ENCODE peak calls at places on chromosomes 7 and 10, in six cellular contexts. One of them, this sample, is unnamed.

GRCh38 chr10:75283150-75284096 is 47.7 kb upstream of the COMTD1 start:
- DNase-seq in left ventricle myocardium inferior: peak; percentile 25
- DNase-seq in ovary: peak; percentile 55
- DNase-seq in mesendoderm: peak; percentile 85
- DNase-seq in NT2/D1: no peak
- DNase-seq in uterus: peak; percentile 67
- DNase-seq in this sample: peak; percentile 59

GRCh38 chr10:43667317-43667731 is 18.6 kb upstream of the ZNF32 start:
- DNase-seq in left ventricle myocardium inferior: no peak
- DNase-seq in ovary: no peak
- DNase-seq in uterus: no peak
- DNase-seq in NT2/D1: no peak
- DNase-seq in mesendoderm: peak; percentile 32
- DNase-seq in this sample: peak; percentile 59

GRCh38 chr7:11170863-11171568 is 197.3 kb downstream of the PHF14 start:
- DNase-seq in uterus: no peak
- DNase-seq in NT2/D1: no peak
- DNase-seq in ovary: no peak
- DNase-seq in left ventricle myocardium inferior: no peak
- DNase-seq in mesendoderm: no peak
- DNase-seq in this sample: no peak

GRCh38 chr7:131370523-131370968 is 42.9 kb downstream of the MKLN1 start:
- DNase-seq in left ventricle myocardium inferior: no peak
- DNase-seq in ovary: no peak
- DNase-seq in uterus: no peak
- DNase-seq in mesendoderm: peak; percentile 99
- DNase-seq in NT2/D1: peak; percentile 16
- DNase-seq in this sample: no peak

GRCh38 chr7:157686285-157686894 is 349.6 kb downstream of the DNAJB6 start:
- DNase-seq in left ventricle myocardium inferior: no peak
- DNase-seq in uterus: no peak
- DNase-seq in mesendoderm: no peak
- DNase-seq in NT2/D1: no peak
- DNase-seq in ovary: no peak
- DNase-seq in this sample: no peak

GRCh38 chr7:129571201-129571600 is 40.3 kb upstream of the NRF1 start:
- DNase-seq in mesendoderm: no peak
- DNase-seq in ovary: no peak
- DNase-seq in uterus: no peak
- DNase-seq in left ventricle myocardium inferior: no peak
- DNase-seq in NT2/D1: no peak
- DNase-seq in this sample: no peak

GRCh38 chr7:86926732-86927131 is 132.7 kb downstream of the ELAPOR2 start:
- DNase-seq in uterus: peak; percentile 22
- DNase-seq in NT2/D1: peak; percentile 36
- DNase-seq in mesendoderm: peak; percentile 69
- DNase-seq in left ventricle myocardium inferior: no peak
- DNase-seq in ovary: no peak
- DNase-seq in this sample: no peak

GRCh38 chr7:139776486-139777303 is 1.1 kb downstream of the HIPK2 start:
- DNase-seq in NT2/D1: no peak
- DNase-seq in left ventricle myocardium inferior: no peak
- DNase-seq in mesendoderm: peak; percentile 47
- DNase-seq in ovary: peak; percentile 31
- DNase-seq in uterus: no peak
- DNase-seq in this sample: no peak

GRCh38 chr7:50470250-50471163 is 20.4 kb upstream of the FIGNL1 start:
- DNase-seq in mesendoderm: no peak
- DNase-seq in NT2/D1: no peak
- DNase-seq in uterus: no peak
- DNase-seq in left ventricle myocardium inferior: no peak
- DNase-seq in ovary: no peak
- DNase-seq in this sample: no peak

GRCh38 chr7:156962145-156962544 is 12.6 kb downstream of the NOM1 start:
- DNase-seq in ovary: no peak
- DNase-seq in left ventricle myocardium inferior: no peak
- DNase-seq in NT2/D1: no peak
- DNase-seq in mesendoderm: no peak
- DNase-seq in uterus: no peak
- DNase-seq in this sample: no peak

GRCh38 chr10:129963831-129964501 is at the start of gene EBF3:
- DNase-seq in mesendoderm: peak; percentile 92
- DNase-seq in ovary: peak; percentile 65
- DNase-seq in uterus: peak; percentile 65
- DNase-seq in NT2/D1: no peak
- DNase-seq in left ventricle myocardium inferior: peak; percentile 90
- DNase-seq in this sample: peak; percentile 87

GRCh38 chr10:107614939-107615665 is 450.6 kb upstream of the SORCS1 start:
- DNase-seq in mesendoderm: no peak
- DNase-seq in ovary: no peak
- DNase-seq in uterus: no peak
- DNase-seq in left ventricle myocardium inferior: no peak
- DNase-seq in NT2/D1: no peak
- DNase-seq in this sample: no peak

GRCh38 chr10:48453451-48454301 is 147.2 kb downstream of the MAPK8 start:
- DNase-seq in uterus: no peak
- DNase-seq in mesendoderm: no peak
- DNase-seq in NT2/D1: no peak
- DNase-seq in left ventricle myocardium inferior: no peak
- DNase-seq in ovary: peak; percentile 18
- DNase-seq in this sample: peak; percentile 54

GRCh38 chr7:154769527-154769926 is 233.4 kb downstream of the PAXIP1 start:
- DNase-seq in mesendoderm: no peak
- DNase-seq in uterus: no peak
- DNase-seq in NT2/D1: no peak
- DNase-seq in ovary: no peak
- DNase-seq in left ventricle myocardium inferior: no peak
- DNase-seq in this sample: no peak

GRCh38 chr7:134710854-134711624 is 64.4 kb downstream of the BPGM start:
- DNase-seq in ovary: no peak
- DNase-seq in mesendoderm: peak; percentile 72
- DNase-seq in NT2/D1: peak; percentile 22
- DNase-seq in left ventricle myocardium inferior: no peak
- DNase-seq in uterus: no peak
- DNase-seq in this sample: no peak

GRCh38 chr10:88120599-88121333 is 257.3 kb downstream of the PTEN start:
- DNase-seq in left ventricle myocardium inferior: no peak
- DNase-seq in ovary: no peak
- DNase-seq in uterus: no peak
- DNase-seq in mesendoderm: peak; percentile 44
- DNase-seq in NT2/D1: no peak
- DNase-seq in this sample: no peak

GRCh38 chr7:95396136-95397032 is at the start of gene PON3:
- DNase-seq in uterus: no peak
- DNase-seq in ovary: peak; percentile 49
- DNase-seq in NT2/D1: no peak
- DNase-seq in left ventricle myocardium inferior: no peak
- DNase-seq in mesendoderm: peak; percentile 16
- DNase-seq in this sample: no peak

GRCh38 chr7:80827238-80827633 is 91.6 kb downstream of the SEMA3C start:
- DNase-seq in ovary: no peak
- DNase-seq in uterus: no peak
- DNase-seq in NT2/D1: no peak
- DNase-seq in left ventricle myocardium inferior: no peak
- DNase-seq in mesendoderm: no peak
- DNase-seq in this sample: no peak

GRCh38 chr10:49508249-49508648 is 30.7 kb downstream of the ERCC6 start:
- DNase-seq in left ventricle myocardium inferior: no peak
- DNase-seq in ovary: no peak
- DNase-seq in uterus: no peak
- DNase-seq in mesendoderm: no peak
- DNase-seq in NT2/D1: no peak
- DNase-seq in this sample: no peak

GRCh38 chr7:129989466-129989865 is 36.7 kb upstream of the UBE2H start:
- DNase-seq in uterus: no peak
- DNase-seq in mesendoderm: no peak
- DNase-seq in NT2/D1: no peak
- DNase-seq in left ventricle myocardium inferior: no peak
- DNase-seq in ovary: no peak
- DNase-seq in this sample: no peak

GRCh38 chr10:86684305-86684704 is 16.0 kb downstream of the LDB3 start:
- DNase-seq in NT2/D1: no peak
- DNase-seq in mesendoderm: peak; percentile 73
- DNase-seq in uterus: peak; percentile 59
- DNase-seq in ovary: peak; percentile 72
- DNase-seq in left ventricle myocardium inferior: peak; percentile 71
- DNase-seq in this sample: no peak

GRCh38 chr10:3415038-3415736 is 242.6 kb upstream of the PITRM1 start:
- DNase-seq in NT2/D1: no peak
- DNase-seq in ovary: no peak
- DNase-seq in uterus: no peak
- DNase-seq in left ventricle myocardium inferior: no peak
- DNase-seq in mesendoderm: no peak
- DNase-seq in this sample: no peak

GRCh38 chr10:49611166-49611814 is 1.2 kb downstream of the SLC18A3 start:
- DNase-seq in NT2/D1: no peak
- DNase-seq in left ventricle myocardium inferior: no peak
- DNase-seq in ovary: no peak
- DNase-seq in mesendoderm: peak; percentile 64
- DNase-seq in uterus: no peak
- DNase-seq in this sample: no peak

GRCh38 chr10:86103391-86104101 is 263.0 kb downstream of the GRID1 start:
- DNase-seq in NT2/D1: no peak
- DNase-seq in ovary: no peak
- DNase-seq in uterus: no peak
- DNase-seq in left ventricle myocardium inferior: no peak
- DNase-seq in mesendoderm: no peak
- DNase-seq in this sample: no peak

GRCh38 chr10:95503526-95503925 is 57.6 kb downstream of the SORBS1 start:
- DNase-seq in NT2/D1: no peak
- DNase-seq in mesendoderm: no peak
- DNase-seq in uterus: no peak
- DNase-seq in left ventricle myocardium inferior: no peak
- DNase-seq in ovary: no peak
- DNase-seq in this sample: no peak
- H3K4me1 ChIP-seq in NT2/D1: no peaks in the 10 kb centered on the region
- H3K4me1 ChIP-seq in mesendoderm: peaks cover 4% of the 10 kb centered on the region
- H3K4me1 ChIP-seq in uterus: no peaks in the 10 kb centered on the region
- H3K4me1 ChIP-seq in left ventricle myocardium inferior: peaks cover 94% of the 10 kb centered on the region
- H3K4me1 ChIP-seq in ovary: peaks cover 6% of the 10 kb centered on the region
- H3K4me1 ChIP-seq in this sample: peaks cover 94% of the 10 kb centered on the region

GRCh38 chr7:28102778-28103177 is 77.8 kb downstream of the JAZF1 start:
- DNase-seq in uterus: peak; percentile 63
- DNase-seq in left ventricle myocardium inferior: no peak
- DNase-seq in mesendoderm: peak; percentile 20
- DNase-seq in ovary: peak; percentile 66
- DNase-seq in NT2/D1: no peak
- DNase-seq in this sample: no peak
- H3K4me3 ChIP-seq in uterus: no peak overlapping the region
- H3K4me3 ChIP-seq in left ventricle myocardium inferior: no peak overlapping the region
- H3K4me3 ChIP-seq in mesendoderm: no peak overlapping the region
- H3K4me3 ChIP-seq in ovary: no peak overlapping the region
- H3K4me3 ChIP-seq in NT2/D1: no peak overlapping the region
- H3K4me3 ChIP-seq in this sample: no peak overlapping the region

GRCh38 chr10:33295851-33296250 is 38.6 kb downstream of the NRP1 start:
- DNase-seq in NT2/D1: no peak
- DNase-seq in mesendoderm: no peak
- DNase-seq in ovary: no peak
- DNase-seq in left ventricle myocardium inferior: no peak
- DNase-seq in uterus: no peak
- DNase-seq in this sample: no peak
- H3K27me3 ChIP-seq in NT2/D1: no peaks in the 10 kb centered on the region
- H3K27me3 ChIP-seq in mesendoderm: no peaks in the 10 kb centered on the region
- H3K27me3 ChIP-seq in ovary: no peaks in the 10 kb centered on the region
- H3K27me3 ChIP-seq in left ventricle myocardium inferior: no peaks in the 10 kb centered on the region
- H3K27me3 ChIP-seq in uterus: no peaks in the 10 kb centered on the region
- H3K27me3 ChIP-seq in this sample: no peaks in the 10 kb centered on the region

GRCh38 chr10:124742418-124743187 is 1.6 kb downstream of the FAM53B start:
- DNase-seq in mesendoderm: peak; percentile 80
- DNase-seq in uterus: no peak
- DNase-seq in NT2/D1: no peak
- DNase-seq in left ventricle myocardium inferior: no peak
- DNase-seq in ovary: no peak
- DNase-seq in this sample: peak; percentile 60

GRCh38 chr10:124744047-124744687 is at the start of gene FAM53B:
- DNase-seq in ovary: peak; percentile 84
- DNase-seq in left ventricle myocardium inferior: peak; percentile 89
- DNase-seq in uterus: peak; percentile 72
- DNase-seq in NT2/D1: no peak
- DNase-seq in mesendoderm: peak; percentile 83
- DNase-seq in this sample: no peak

GRCh38 chr10:124744688-124745055 is 494 bp upstream of the FAM53B start:
- DNase-seq in NT2/D1: no peak
- DNase-seq in uterus: no peak
- DNase-seq in ovary: no peak
- DNase-seq in mesendoderm: peak; percentile 78
- DNase-seq in left ventricle myocardium inferior: no peak
- DNase-seq in this sample: no peak

GRCh38 chr10:124741922-124742417 is 2.2 kb downstream of the FAM53B start:
- DNase-seq in mesendoderm: peak; percentile 47
- DNase-seq in ovary: no peak
- DNase-seq in uterus: peak; percentile 39
- DNase-seq in NT2/D1: no peak
- DNase-seq in left ventricle myocardium inferior: no peak
- DNase-seq in this sample: peak; percentile 57

DNA sequence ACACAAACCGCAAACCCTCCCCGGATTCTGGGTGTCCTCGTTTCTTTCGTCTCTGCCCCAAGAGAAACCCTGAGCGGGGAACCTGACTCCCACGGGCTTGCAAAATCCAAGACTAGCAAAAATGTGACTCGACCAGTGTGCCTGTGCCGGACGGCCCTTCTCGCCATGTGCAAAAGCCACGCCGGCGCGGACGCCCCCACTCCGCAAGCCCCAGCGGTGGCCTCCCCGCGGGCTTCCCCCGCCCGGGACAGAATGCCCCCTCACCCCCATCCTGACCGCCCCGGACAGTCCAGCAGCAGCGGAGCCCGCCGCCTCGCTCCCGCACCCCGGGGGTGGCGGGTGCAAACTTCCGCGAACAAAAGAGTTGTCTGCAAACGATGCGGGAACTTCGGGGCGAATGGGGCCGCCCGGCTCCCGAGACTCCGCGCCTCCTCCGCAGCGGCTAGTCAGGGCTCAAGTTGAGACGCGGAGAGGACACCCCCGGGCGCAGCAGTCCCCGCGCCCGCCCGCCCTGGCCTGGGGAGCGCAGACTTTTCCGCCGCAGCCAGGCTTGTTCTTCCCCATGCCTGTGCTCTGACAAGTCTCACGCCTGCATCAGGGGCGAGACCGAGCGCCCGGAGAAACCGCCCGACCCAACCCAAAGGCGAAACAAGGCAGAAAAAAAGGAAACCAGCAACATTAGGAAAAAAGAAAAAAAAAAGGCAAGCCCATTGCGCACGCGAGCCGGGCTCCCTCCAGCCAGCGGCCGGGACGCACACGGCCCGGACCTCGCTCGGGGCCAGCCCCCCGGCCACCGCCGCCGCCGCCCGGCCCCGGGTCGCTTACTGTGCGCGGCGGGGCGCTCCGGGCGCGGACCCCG is 761 bp downstream of the FAM53B start:
- DNase-seq in left ventricle myocardium inferior: no peak
- DNase-seq in ovary: peak; percentile 58
- DNase-seq in NT2/D1: no peak
- DNase-seq in uterus: no peak
- DNase-seq in mesendoderm: peak; percentile 64
- DNase-seq in this sample: no peak
- H3K4me1 ChIP-seq in left ventricle myocardium inferior: peaks cover 68% of the 10 kb centered on the region
- H3K4me1 ChIP-seq in ovary: peaks cover 18% of the 10 kb centered on the region
- H3K4me1 ChIP-seq in NT2/D1: peaks cover 2% of the 10 kb centered on the region
- H3K4me1 ChIP-seq in uterus: peaks cover 16% of the 10 kb centered on the region
- H3K4me1 ChIP-seq in mesendoderm: peaks cover 17% of the 10 kb centered on the region
- H3K4me1 ChIP-seq in this sample: no peaks in the 10 kb centered on the region